ENCODE peak calls at places on chromosome 22, in six cellular contexts. D is K562, R is PC-3, T is mammary epithelial cell, H is IMR-90, B is neural progenitor cell. S is an unnamed sample. For H3K4me1, the result is how much of the 10 kb centered on the place peaks cover.

GRCh38 chr22:48393041-48393370 is 1434.7 kb downstream of the BRD1 start:
- DNase-seq in D (no peak), R (no peak), T (no peak), H (no peak), B (no peak), S (no peak)

GRCh38 chr22:36796629-36797175 is 20.1 kb downstream of the PVALB start:
- DNase-seq in D (no peak), R (no peak), T (no peak), H (no peak), B (no peak), S (no peak)

GRCh38 chr22:35521358-35522264 is 19.0 kb upstream of the RASD2 start:
- DNase-seq in D (peak), R (peak), T (peak), H (no peak), B (no peak), S (no peak)

GRCh38 chr22:45842141-45842831 is 134.7 kb downstream of the WNT7B start:
- DNase-seq in D (no peak), R (no peak), T (peak), H (peak), B (no peak), S (peak)

GRCh38 chr22:35835998-35836691 is 118.5 kb downstream of the APOL5 start:
- DNase-seq in D (no peak), R (peak), T (peak), H (peak), B (peak), S (peak)

GRCh38 chr22:30665786-30666185 is 1.9 kb downstream of the DUSP18 start:
- DNase-seq in D (no peak), R (no peak), T (no peak), H (no peak), B (no peak), S (no peak)

GRCh38 chr22:46058591-46059519 is 81.9 kb upstream of the WNT7B start:
- DNase-seq in D (no peak), R (peak), T (peak), H (no peak), B (no peak), S (peak)

GRCh38 chr22:17131686-17132085 is 10.5 kb upstream of the TMEM121B start:
- DNase-seq in D (no peak), R (no peak), T (no peak), H (no peak), B (peak), S (no peak)

GRCh38 chr22:35615156-35615555 is 2.0 kb downstream of the MB start:
- DNase-seq in D (no peak), R (no peak), T (no peak), H (no peak), B (no peak), S (peak)

GRCh38 chr22:29138556-29138955 is 65.7 kb downstream of the KREMEN1 start:
- DNase-seq in D (no peak), R (no peak), T (no peak), H (no peak), B (no peak), S (no peak)

GRCh38 chr22:35473971-35474370 is 66.7 kb upstream of the RASD2 start:
- DNase-seq in D (no peak), R (no peak), T (no peak), H (no peak), B (no peak), S (no peak)

GRCh38 chr22:19758896-19759458 is 1.6 kb upstream of the TBX1 start:
- DNase-seq in D (no peak), R (no peak), T (no peak), H (no peak), B (no peak), S (no peak)

GRCh38 chr22:20092477-20092854 is 12.4 kb downstream of the DGCR8 start:
- DNase-seq in D (no peak), R (no peak), T (no peak), H (no peak), B (no peak), S (no peak)

GRCh38 chr22:36985490-36985889 is 33.8 kb downstream of the TST start:
- DNase-seq in D (no peak), R (no peak), T (no peak), H (no peak), B (no peak), S (no peak)

GRCh38 chr22:27113211-27114030 is 456.0 kb downstream of the MIAT start:
- DNase-seq in D (no peak), R (peak), T (peak), H (peak), B (no peak), S (peak)

GRCh38 chr22:32103648-32104326 is 55.3 kb downstream of the C22orf42 start:
- DNase-seq in D (no peak), R (peak), T (no peak), H (peak), B (no peak), S (peak)

GRCh38 chr22:39255449-39256185 is 10.8 kb upstream of the PDGFB start:
- DNase-seq in D (no peak), R (no peak), T (no peak), H (no peak), B (no peak), S (no peak)

GRCh38 chr22:32796865-32797573 is 4.5 kb upstream of the TIMP3 start:
- DNase-seq in D (peak), R (peak), T (peak), H (peak), B (peak), S (peak)

GRCh38 chr22:50603511-50604255 is 3.1 kb downstream of the MAPK8IP2 start:
- DNase-seq in D (no peak), R (no peak), T (no peak), H (no peak), B (peak), S (no peak)

GRCh38 chr22:24878969-24879368 is 67.5 kb downstream of the LHFPL7 start:
- DNase-seq in D (no peak), R (no peak), T (no peak), H (no peak), B (no peak), S (no peak)

GRCh38 chr22:32817137-32817536 is 15.6 kb downstream of the TIMP3 start:
- DNase-seq in D (no peak), R (no peak), T (no peak), H (no peak), B (no peak), S (no peak)

GRCh38 chr22:19514831-19515565 is 9.2 kb downstream of the CLDN5 start:
- DNase-seq in D (no peak), R (no peak), T (peak), H (peak), B (no peak), S (peak)

GRCh38 chr22:27314276-27314807 is 487.2 kb downstream of the MN1 start:
- DNase-seq in D (peak), R (no peak), T (no peak), H (no peak), B (no peak), S (no peak)

GRCh38 chr22:26043031-26043430 is 126.2 kb upstream of the SEZ6L start:
- DNase-seq in D (no peak), R (no peak), T (no peak), H (no peak), B (no peak), S (no peak)

GRCh38 chr22:19610518-19611253 is 86.5 kb upstream of the CLDN5 start:
- DNase-seq in D (no peak), R (no peak), T (no peak), H (no peak), B (no peak), S (no peak)

GRCh38 chr22:38973289-38974169 is 8.6 kb upstream of the APOBEC3B start:
- DNase-seq in D (peak), R (peak), T (no peak), H (peak), B (peak), S (peak)

GRCh38 chr22:29979645-29980303 is 96.8 kb downstream of the MTMR3 start:
- DNase-seq in D (no peak), R (no peak), T (no peak), H (no peak), B (no peak), S (peak)

GRCh38 chr22:36374603-36375024 is 13.2 kb downstream of the MYH9 start:
- DNase-seq in D (no peak), R (peak), T (peak), H (peak), B (no peak), S (peak)

GRCh38 chr22:27212617-27213177 is 555.3 kb downstream of the MIAT start:
- DNase-seq in D (no peak), R (no peak), T (no peak), H (peak), B (peak), S (peak)

GRCh38 chr22:48167238-48167637 is 1404.8 kb downstream of the TBC1D22A start:
- DNase-seq in D (peak), R (no peak), T (no peak), H (no peak), B (peak), S (no peak)

GRCh38 chr22:26483043-26483438 is 542 bp downstream of the HPS4 start:
- DNase-seq in D (no peak), R (no peak), T (no peak), H (no peak), B (no peak), S (no peak)

GRCh38 chr22:47687776-47688175 is 925.3 kb downstream of the TBC1D22A start:
- DNase-seq in D (no peak), R (no peak), T (no peak), H (no peak), B (no peak), S (no peak)

GRCh38 chr22:27663812-27664211 is 137.7 kb downstream of the MN1 start:
- DNase-seq in D (no peak), R (peak), T (no peak), H (peak), B (no peak), S (peak)

GRCh38 chr22:47175151-47175760 is 412.8 kb downstream of the TBC1D22A start:
- DNase-seq in D (no peak), R (no peak), T (no peak), H (peak), B (no peak), S (peak)

DNA sequence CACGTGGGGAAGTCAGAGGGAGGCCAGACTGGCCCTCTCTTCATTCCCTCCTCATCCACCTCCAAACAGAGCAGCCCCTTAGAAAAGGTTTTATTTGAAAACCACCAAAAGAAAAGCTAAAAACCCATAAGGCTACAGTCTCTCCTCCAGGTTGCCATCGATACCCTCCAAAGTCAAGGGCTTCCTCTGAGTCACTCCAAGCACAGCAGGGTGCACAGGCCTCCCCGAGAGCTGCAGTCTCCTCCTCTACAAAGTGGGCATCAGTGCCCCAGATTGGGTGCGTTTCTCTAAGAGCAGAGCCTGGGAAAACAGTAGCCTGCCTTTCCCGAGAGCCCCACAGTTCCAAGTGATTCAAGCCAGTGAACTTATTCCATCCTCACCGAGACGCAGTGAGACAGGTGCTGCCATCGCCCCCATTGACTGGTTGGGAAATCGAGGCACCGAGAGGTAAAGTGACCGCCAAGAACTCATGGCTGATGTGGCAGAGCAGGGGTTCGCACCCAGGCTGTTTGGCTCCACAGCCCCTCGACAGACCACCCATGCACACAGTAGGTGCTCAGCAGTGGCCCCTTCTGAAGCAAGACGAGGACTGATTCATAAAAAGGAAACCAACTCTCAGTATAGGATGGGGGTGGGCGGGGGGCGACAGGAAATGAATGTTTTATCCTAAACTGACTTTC is 91.7 kb upstream of the SHISAL1 start:
- DNase-seq in D (no peak), R (no peak), T (no peak), H (no peak), B (no peak), S (no peak)
- H2AFZ ChIP-seq in D (no peak), R (no peak), T (no peak), H (no peak), B (no peak), S (no peak)

GRCh38 chr22:49530671-49531532 is 296.8 kb downstream of the BRD1 start:
- DNase-seq in D (no peak), R (no peak), T (no peak), H (no peak), B (no peak), S (no peak)

GRCh38 chr22:49534386-49534785 is 293.3 kb downstream of the BRD1 start:
- DNase-seq in D (no peak), R (no peak), T (no peak), H (no peak), B (peak), S (no peak)

GRCh38 chr22:49532831-49533802 is 294.6 kb downstream of the BRD1 start:
- DNase-seq in D (no peak), R (no peak), T (no peak), H (no peak), B (no peak), S (no peak)

GRCh38 chr22:49533886-49534285 is 293.8 kb downstream of the BRD1 start:
- DNase-seq in D (no peak), R (no peak), T (no peak), H (no peak), B (no peak), S (no peak)

DNA sequence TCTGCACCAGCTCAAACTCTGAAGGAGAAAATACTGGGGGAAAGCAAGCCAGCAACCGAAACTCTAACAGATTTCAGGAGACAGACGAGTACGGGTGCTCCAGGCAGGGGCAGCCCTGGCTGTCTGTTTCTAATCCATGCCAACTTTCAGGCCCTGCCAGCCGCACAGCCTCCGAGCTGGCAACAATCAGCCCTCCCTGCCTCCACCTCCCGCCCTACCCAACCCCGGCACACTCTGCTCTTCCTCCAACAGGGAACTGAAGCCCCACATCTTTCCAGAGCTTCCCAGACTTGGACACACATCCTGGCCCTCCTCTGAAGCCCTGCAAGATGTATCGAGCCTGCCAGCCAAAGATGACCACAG is 296.2 kb downstream of the BRD1 start:
- DNase-seq in D (no peak), R (no peak), T (no peak), H (no peak), B (no peak), S (no peak)
- H3K9ac ChIP-seq in D (no peak), R (no peak), T (no peak), H (no peak), B (no peak), S (no peak)

GRCh38 chr22:42719656-42720262 is 911 bp downstream of the A4GALT start:
- DNase-seq in D (no peak), R (no peak), T (no peak), H (no peak), B (peak), S (no peak)
- H3K4me1 ChIP-seq in D (under half), R (under half), T (under half), H (under half), B (under half), S (under half)

GRCh38 chr22:21714784-21715183 is 20.8 kb downstream of the YPEL1 start:
- DNase-seq in D (no peak), R (peak), T (no peak), H (peak), B (no peak), S (no peak)

GRCh38 chr22:21712751-21713427 is 22.7 kb downstream of the YPEL1 start:
- DNase-seq in D (peak), R (peak), T (peak), H (peak), B (peak), S (peak)

GRCh38 chr22:21711851-21712250 is 23.7 kb downstream of the YPEL1 start:
- DNase-seq in D (no peak), R (no peak), T (no peak), H (no peak), B (no peak), S (no peak)

GRCh38 chr22:21714059-21714770 is 21.4 kb downstream of the YPEL1 start:
- DNase-seq in D (peak), R (no peak), T (no peak), H (no peak), B (no peak), S (no peak)

DNA sequence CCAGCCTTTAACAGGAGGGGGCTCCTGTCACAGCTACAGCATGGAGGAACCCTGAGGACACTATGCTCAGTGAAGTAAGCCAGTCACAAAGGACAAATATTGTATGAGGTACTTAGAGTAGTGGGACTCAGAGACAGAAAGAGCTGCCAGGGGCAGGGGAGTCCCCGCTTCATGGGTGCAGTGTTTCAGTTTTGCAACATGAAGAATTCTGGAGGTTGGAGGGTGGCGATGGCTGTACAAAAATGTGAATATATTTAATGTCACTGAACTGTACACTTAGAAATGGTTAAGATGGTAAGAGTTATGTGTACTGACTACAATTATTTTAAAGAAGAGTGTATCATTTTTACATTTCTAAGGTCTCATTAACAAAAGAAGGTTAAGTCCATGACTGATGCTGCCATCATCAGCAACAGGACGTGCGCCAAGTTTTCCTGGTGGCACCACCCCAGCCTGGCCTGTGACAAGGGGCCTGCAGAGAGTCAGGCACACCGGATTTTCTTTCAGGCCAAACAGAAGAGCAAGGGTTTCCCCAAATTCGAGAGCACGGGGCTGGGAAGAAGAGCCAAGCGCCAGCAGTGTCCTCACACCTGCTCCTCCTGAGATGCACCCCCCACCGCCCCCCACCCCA is 22.1 kb downstream of the YPEL1 start:
- DNase-seq in D (no peak), R (peak), T (no peak), H (no peak), B (no peak), S (peak)
- H2AFZ ChIP-seq in D (peak), R (peak), T (peak), H (peak), B (no peak), S (peak)

DNA sequence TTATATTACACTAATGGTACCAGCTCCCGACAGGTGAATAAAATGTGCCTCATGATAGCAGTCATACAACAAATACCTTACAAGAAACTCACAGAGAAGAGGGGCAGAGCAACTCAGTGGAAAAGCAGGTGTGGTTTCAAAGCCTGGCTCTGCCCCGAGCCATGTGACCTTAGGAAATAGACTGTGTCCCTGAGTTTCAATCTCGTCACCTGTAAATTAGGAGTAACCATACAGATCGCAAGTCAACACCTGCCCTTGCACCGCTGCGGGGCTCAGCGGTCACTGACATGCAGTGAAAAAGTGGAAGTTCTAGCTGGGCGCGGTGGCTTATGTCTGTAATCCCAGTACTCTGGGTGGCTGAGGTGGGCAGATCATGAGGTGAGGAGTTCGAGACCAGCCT is 11.9 kb upstream of the MRTFA start:
- DNase-seq in D (no peak), R (no peak), T (no peak), H (no peak), B (no peak), S (no peak)
- H3K9ac ChIP-seq in D (no peak), R (no peak), T (no peak), H (no peak), B (no peak), S (no peak)

S was measured in GM23248.